ENCODE peak calls at places on chromosomes 3 and 15, in eight cellular contexts. O is MCF 10A, Q is mucosa of descending colon, J is HFFc6, X is ovary, B is K562, U is HCT116, M is psoas muscle. S is an unnamed sample.
A peak's percentile ranks its signal among the peaks of the same experiment; 100 is the strongest.

GRCh38 chr3:96700322-96701315 is 113.8 kb upstream of the EPHA6 start:
- DNase-seq in O (peak; percentile 11), B (no peak), Q (no peak), J (no peak), M (no peak), U (no peak), X (no peak), S (no peak)

GRCh38 chr15:54045397-54045796 is 67.2 kb downstream of the UNC13C start:
- DNase-seq in X (no peak), Q (no peak), J (no peak), M (no peak), O (no peak), B (no peak), U (no peak), S (no peak)

GRCh38 chr15:56523521-56523920 is 58.6 kb upstream of the MNS1 start:
- DNase-seq in U (no peak), M (no peak), B (no peak), X (no peak), Q (no peak), O (no peak), J (no peak), S (no peak)

GRCh38 chr3:55285156-55285555 is 201.9 kb downstream of the WNT5A start:
- DNase-seq in B (no peak), U (no peak), O (no peak), Q (no peak), M (no peak), X (no peak), J (peak; percentile 9), S (no peak)

GRCh38 chr15:75705854-75706681 is 6.6 kb downstream of the CSPG4 start:
- DNase-seq in X (no peak), B (no peak), O (no peak), M (no peak), U (no peak), J (no peak), Q (peak; percentile 18), S (no peak)

GRCh38 chr15:62858343-62858742 is 184.2 kb upstream of the TPM1 start:
- DNase-seq in Q (no peak), X (no peak), U (no peak), O (peak; percentile 42), J (no peak), M (no peak), B (no peak), S (no peak)

GRCh38 chr3:57126244-57126643 is 38.9 kb downstream of the IL17RD start:
- DNase-seq in J (no peak), U (no peak), X (no peak), B (no peak), O (no peak), M (no peak), Q (no peak), S (no peak)

GRCh38 chr3:38163117-38163870 is 2.0 kb upstream of the OXSR1 start:
- DNase-seq in O (no peak), B (peak; percentile 37), Q (no peak), U (no peak), M (no peak), J (no peak), X (no peak), S (no peak)

GRCh38 chr3:126703512-126704493 is at the start of gene CHCHD6:
- DNase-seq in O (peak; percentile 95), X (peak; percentile 93), M (peak; percentile 95), U (peak; percentile 93), J (peak; percentile 94), B (peak; percentile 99), Q (peak; percentile 97), S (peak; percentile 95)
- TF ChIP-seq CTCF in O (peak; percentile 16), X (no peak), M (peak; percentile 10), U (peak; percentile 32), J (peak; percentile 56), B (peak; percentile 45), Q (no peak), S (peak; percentile 28)

DNA sequence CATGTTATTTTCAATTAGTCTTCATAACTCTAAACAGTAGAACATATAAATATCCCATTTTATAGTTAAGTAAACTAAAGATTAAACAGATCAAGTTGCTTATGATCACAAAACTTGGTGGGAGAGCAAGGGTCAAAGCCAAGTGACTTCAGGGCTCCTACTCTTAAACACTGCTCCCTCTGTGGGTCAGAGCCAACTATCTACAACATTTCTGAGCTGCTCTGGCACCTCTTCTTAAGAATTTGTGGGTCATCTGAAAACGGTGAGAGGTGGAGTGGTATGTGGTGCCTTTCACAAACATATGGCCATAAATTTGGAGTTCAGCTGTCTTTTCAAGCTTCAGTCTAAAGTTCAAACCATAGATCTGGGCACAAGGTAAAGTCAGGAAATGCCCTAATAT is 10.9 kb downstream of the ATG3 start:
- DNase-seq in M (no peak), B (no peak), U (no peak), Q (no peak), X (no peak), O (no peak), J (no peak), S (no peak)
- TF ChIP-seq CTCF in M (no peak), B (no peak), U (no peak), Q (no peak), X (no peak), O (no peak), J (peak; percentile 9), S (no peak)

GRCh38 chr3:53181024-53181371 is 20.0 kb downstream of the PRKCD start:
- DNase-seq in U (no peak), J (no peak), M (no peak), Q (no peak), X (no peak), O (no peak), B (no peak), S (no peak)

GRCh38 chr3:53178246-53178645 is 17.2 kb downstream of the PRKCD start:
- DNase-seq in O (no peak), U (no peak), X (no peak), M (no peak), B (no peak), J (no peak), Q (no peak), S (no peak)

GRCh38 chr3:53181528-53181927 is 20.5 kb downstream of the PRKCD start:
- DNase-seq in U (no peak), X (no peak), B (no peak), J (no peak), Q (no peak), O (no peak), M (no peak), S (no peak)

GRCh38 chr3:53180305-53181023 is 19.5 kb downstream of the PRKCD start:
- DNase-seq in U (no peak), X (no peak), J (no peak), M (no peak), B (no peak), Q (no peak), O (no peak), S (no peak)

GRCh38 chr3:53179580-53179979 is 18.6 kb downstream of the PRKCD start:
- DNase-seq in B (no peak), J (no peak), O (no peak), M (no peak), Q (no peak), U (no peak), X (no peak), S (no peak)
- TF ChIP-seq CTCF in B (no peak), J (no peak), O (no peak), M (no peak), Q (no peak), U (no peak), X (no peak), S (no peak)

GRCh38 chr15:79184465-79184892 is 93.9 kb upstream of the RASGRF1 start:
- DNase-seq in B (peak; percentile 69), M (peak; percentile 70), U (peak; percentile 51), O (peak; percentile 71), J (peak; percentile 40), X (peak; percentile 62), Q (peak; percentile 63), S (no peak)

GRCh38 chr15:79180318-79180717 is 89.7 kb upstream of the RASGRF1 start:
- DNase-seq in M (no peak), Q (no peak), J (no peak), B (no peak), O (no peak), X (no peak), U (no peak), S (no peak)

GRCh38 chr15:79186616-79187015 is 95.9 kb upstream of the ANKRD34C start:
- DNase-seq in U (no peak), B (no peak), M (no peak), O (no peak), Q (no peak), X (no peak), J (no peak), S (no peak)

GRCh38 chr15:79179597-79179996 is 89.0 kb upstream of the RASGRF1 start:
- DNase-seq in Q (no peak), J (no peak), U (no peak), X (no peak), O (no peak), M (no peak), B (no peak), S (no peak)

GRCh38 chr15:79185199-79185598 is 94.6 kb upstream of the RASGRF1 start:
- DNase-seq in U (peak; percentile 50), J (no peak), M (no peak), O (no peak), B (peak; percentile 50), X (no peak), Q (no peak), S (no peak)
- TF ChIP-seq CTCF in U (peak; percentile 78), J (no peak), M (no peak), O (no peak), B (peak; percentile 40), X (no peak), Q (no peak), S (no peak)

DNA sequence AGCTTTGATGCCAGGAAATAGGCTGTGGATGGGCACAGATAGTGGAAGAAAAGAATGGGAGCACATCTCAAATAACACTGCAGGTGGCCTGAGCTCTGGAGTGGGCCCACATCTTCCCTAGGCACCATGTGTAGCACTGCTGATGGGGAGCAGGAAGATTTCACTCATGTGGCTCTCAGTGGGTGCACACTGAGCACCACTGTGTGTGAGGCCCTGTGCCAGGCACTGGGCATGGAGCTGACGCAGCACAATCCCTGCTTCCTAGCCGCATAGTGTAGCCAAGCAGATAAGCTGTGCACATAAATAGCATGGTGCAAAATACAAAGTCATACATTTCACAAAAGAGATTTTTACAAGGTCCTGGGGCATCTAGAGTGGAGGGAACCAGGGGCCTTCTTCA is 101.6 kb downstream of the MOBP start:
- DNase-seq in Q (no peak), U (no peak), O (no peak), X (no peak), M (no peak), J (no peak), B (no peak), S (no peak)
- TF ChIP-seq CTCF in Q (no peak), U (no peak), O (no peak), X (no peak), M (no peak), J (no peak), B (no peak), S (no peak)

S was measured in type B pancreatic cell.